ENCODE peak calls at places on chromosomes 13 and 19, in eight cellular contexts. One of them, this sample, is unnamed.
A peak's percentile ranks its signal among the peaks of the same experiment; 100 is the strongest.

GRCh38 chr13:108346376-108346775 is 76.9 kb downstream of the TNFSF13B start:
- DNase-seq in Peyer's patch: no peak
- DNase-seq in cardiac muscle cell: no peak
- DNase-seq in DND-41: no peak
- DNase-seq in endodermal cell: peak; percentile 63
- DNase-seq in breast epithelium: no peak
- DNase-seq in ascending aorta: no peak
- DNase-seq in PC-3: no peak
- DNase-seq in this sample: no peak

GRCh38 chr19:55384576-55385235 is 614 bp upstream of the TMEM238 start:
- DNase-seq in Peyer's patch: no peak
- DNase-seq in cardiac muscle cell: no peak
- DNase-seq in DND-41: peak; percentile 60
- DNase-seq in endodermal cell: peak; percentile 69
- DNase-seq in breast epithelium: no peak
- DNase-seq in ascending aorta: no peak
- DNase-seq in PC-3: no peak
- DNase-seq in this sample: no peak

GRCh38 chr13:112911883-112912282 is 57.1 kb upstream of the MCF2L start:
- DNase-seq in Peyer's patch: no peak
- DNase-seq in cardiac muscle cell: no peak
- DNase-seq in DND-41: no peak
- DNase-seq in endodermal cell: no peak
- DNase-seq in breast epithelium: no peak
- DNase-seq in ascending aorta: no peak
- DNase-seq in PC-3: no peak
- DNase-seq in this sample: no peak

GRCh38 chr19:29759359-29759758 is 44.3 kb upstream of the C19orf12 start:
- DNase-seq in Peyer's patch: no peak
- DNase-seq in cardiac muscle cell: no peak
- DNase-seq in DND-41: no peak
- DNase-seq in endodermal cell: no peak
- DNase-seq in breast epithelium: no peak
- DNase-seq in ascending aorta: no peak
- DNase-seq in PC-3: no peak
- DNase-seq in this sample: no peak

GRCh38 chr13:87671031-87671823 is at the start of gene SLITRK5:
- DNase-seq in Peyer's patch: peak; percentile 70
- DNase-seq in cardiac muscle cell: peak; percentile 83
- DNase-seq in DND-41: no peak
- DNase-seq in endodermal cell: peak; percentile 96
- DNase-seq in breast epithelium: peak; percentile 64
- DNase-seq in ascending aorta: peak; percentile 75
- DNase-seq in PC-3: peak; percentile 74
- DNase-seq in this sample: peak; percentile 67

GRCh38 chr13:33260168-33261098 is 25.1 kb downstream of the STARD13 start:
- DNase-seq in Peyer's patch: no peak
- DNase-seq in cardiac muscle cell: peak; percentile 35
- DNase-seq in DND-41: no peak
- DNase-seq in endodermal cell: no peak
- DNase-seq in breast epithelium: no peak
- DNase-seq in ascending aorta: no peak
- DNase-seq in PC-3: no peak
- DNase-seq in this sample: no peak

GRCh38 chr13:95524270-95524901 is 28.1 kb upstream of the CLDN10 start:
- DNase-seq in Peyer's patch: no peak
- DNase-seq in cardiac muscle cell: no peak
- DNase-seq in DND-41: no peak
- DNase-seq in endodermal cell: no peak
- DNase-seq in breast epithelium: no peak
- DNase-seq in ascending aorta: no peak
- DNase-seq in PC-3: peak; percentile 5
- DNase-seq in this sample: no peak

GRCh38 chr19:30217461-30217860 is 154.7 kb upstream of the ZNF536 start:
- DNase-seq in Peyer's patch: no peak
- DNase-seq in cardiac muscle cell: no peak
- DNase-seq in DND-41: no peak
- DNase-seq in endodermal cell: peak; percentile 26
- DNase-seq in breast epithelium: no peak
- DNase-seq in ascending aorta: no peak
- DNase-seq in PC-3: no peak
- DNase-seq in this sample: no peak

GRCh38 chr13:106649495-106649894 is 81.6 kb upstream of the ARGLU1 start:
- DNase-seq in Peyer's patch: peak; percentile 58
- DNase-seq in cardiac muscle cell: no peak
- DNase-seq in DND-41: no peak
- DNase-seq in endodermal cell: no peak
- DNase-seq in breast epithelium: no peak
- DNase-seq in ascending aorta: no peak
- DNase-seq in PC-3: peak; percentile 27
- DNase-seq in this sample: no peak

GRCh38 chr19:10670187-10670586 is 16.0 kb downstream of the ILF3 start:
- DNase-seq in Peyer's patch: no peak
- DNase-seq in cardiac muscle cell: no peak
- DNase-seq in DND-41: no peak
- DNase-seq in endodermal cell: no peak
- DNase-seq in breast epithelium: no peak
- DNase-seq in ascending aorta: no peak
- DNase-seq in PC-3: no peak
- DNase-seq in this sample: no peak

GRCh38 chr13:46668302-46668720 is 115.3 kb downstream of the LRCH1 start:
- DNase-seq in Peyer's patch: no peak
- DNase-seq in cardiac muscle cell: no peak
- DNase-seq in DND-41: no peak
- DNase-seq in endodermal cell: no peak
- DNase-seq in breast epithelium: no peak
- DNase-seq in ascending aorta: no peak
- DNase-seq in PC-3: peak; percentile 62
- DNase-seq in this sample: peak; percentile 35

GRCh38 chr13:113005076-113005865 is 36.3 kb downstream of the MCF2L start:
- DNase-seq in Peyer's patch: no peak
- DNase-seq in cardiac muscle cell: no peak
- DNase-seq in DND-41: peak; percentile 12
- DNase-seq in endodermal cell: no peak
- DNase-seq in breast epithelium: no peak
- DNase-seq in ascending aorta: no peak
- DNase-seq in PC-3: no peak
- DNase-seq in this sample: no peak

GRCh38 chr13:50374517-50374916 is 359.3 kb downstream of the KCNRG start:
- DNase-seq in Peyer's patch: no peak
- DNase-seq in cardiac muscle cell: no peak
- DNase-seq in DND-41: no peak
- DNase-seq in endodermal cell: no peak
- DNase-seq in breast epithelium: no peak
- DNase-seq in ascending aorta: no peak
- DNase-seq in PC-3: no peak
- DNase-seq in this sample: no peak

GRCh38 chr19:18208098-18208951 is 4.5 kb upstream of the RAB3A start:
- DNase-seq in Peyer's patch: peak; percentile 67
- DNase-seq in cardiac muscle cell: no peak
- DNase-seq in DND-41: peak; percentile 55
- DNase-seq in endodermal cell: peak; percentile 87
- DNase-seq in breast epithelium: no peak
- DNase-seq in ascending aorta: no peak
- DNase-seq in PC-3: peak; percentile 44
- DNase-seq in this sample: peak; percentile 44

GRCh38 chr13:103277099-103277498 is 210.9 kb upstream of the SLC10A2 start:
- DNase-seq in Peyer's patch: no peak
- DNase-seq in cardiac muscle cell: no peak
- DNase-seq in DND-41: no peak
- DNase-seq in endodermal cell: no peak
- DNase-seq in breast epithelium: no peak
- DNase-seq in ascending aorta: no peak
- DNase-seq in PC-3: no peak
- DNase-seq in this sample: no peak

GRCh38 chr13:59016250-59016649 is 1147.5 kb downstream of the DIAPH3 start:
- DNase-seq in Peyer's patch: no peak
- DNase-seq in cardiac muscle cell: peak; percentile 45
- DNase-seq in DND-41: no peak
- DNase-seq in endodermal cell: no peak
- DNase-seq in breast epithelium: no peak
- DNase-seq in ascending aorta: no peak
- DNase-seq in PC-3: no peak
- DNase-seq in this sample: no peak

GRCh38 chr13:29922896-29923295 is 72.5 kb upstream of the UBL3 start:
- DNase-seq in Peyer's patch: no peak
- DNase-seq in cardiac muscle cell: no peak
- DNase-seq in DND-41: no peak
- DNase-seq in endodermal cell: no peak
- DNase-seq in breast epithelium: no peak
- DNase-seq in ascending aorta: no peak
- DNase-seq in PC-3: peak; percentile 72
- DNase-seq in this sample: no peak

GRCh38 chr19:10695401-10696398 is 5.5 kb upstream of the QTRT1 start:
- DNase-seq in Peyer's patch: peak; percentile 96
- DNase-seq in cardiac muscle cell: peak; percentile 99
- DNase-seq in DND-41: peak; percentile 94
- DNase-seq in endodermal cell: peak; percentile 99
- DNase-seq in breast epithelium: peak; percentile 88
- DNase-seq in ascending aorta: peak; percentile 91
- DNase-seq in PC-3: peak; percentile 97
- DNase-seq in this sample: peak; percentile 93

GRCh38 chr19:46860125-46860845 is 512 bp upstream of the ARHGAP35 start:
- DNase-seq in Peyer's patch: peak; percentile 99
- DNase-seq in cardiac muscle cell: peak; percentile 98
- DNase-seq in DND-41: peak; percentile 100
- DNase-seq in endodermal cell: peak; percentile 99
- DNase-seq in breast epithelium: peak; percentile 98
- DNase-seq in ascending aorta: peak; percentile 99
- DNase-seq in PC-3: peak; percentile 94
- DNase-seq in this sample: peak; percentile 99

GRCh38 chr13:20398459-20398858 is 127.2 kb downstream of the CRYL1 start:
- DNase-seq in Peyer's patch: no peak
- DNase-seq in cardiac muscle cell: no peak
- DNase-seq in DND-41: no peak
- DNase-seq in endodermal cell: no peak
- DNase-seq in breast epithelium: no peak
- DNase-seq in ascending aorta: no peak
- DNase-seq in PC-3: no peak
- DNase-seq in this sample: no peak

GRCh38 chr13:19156013-19156825 is 25.4 kb downstream of the TUBA3C start:
- DNase-seq in Peyer's patch: no peak
- DNase-seq in cardiac muscle cell: no peak
- DNase-seq in DND-41: no peak
- DNase-seq in endodermal cell: no peak
- DNase-seq in breast epithelium: no peak
- DNase-seq in ascending aorta: no peak
- DNase-seq in PC-3: no peak
- DNase-seq in this sample: no peak

DNA sequence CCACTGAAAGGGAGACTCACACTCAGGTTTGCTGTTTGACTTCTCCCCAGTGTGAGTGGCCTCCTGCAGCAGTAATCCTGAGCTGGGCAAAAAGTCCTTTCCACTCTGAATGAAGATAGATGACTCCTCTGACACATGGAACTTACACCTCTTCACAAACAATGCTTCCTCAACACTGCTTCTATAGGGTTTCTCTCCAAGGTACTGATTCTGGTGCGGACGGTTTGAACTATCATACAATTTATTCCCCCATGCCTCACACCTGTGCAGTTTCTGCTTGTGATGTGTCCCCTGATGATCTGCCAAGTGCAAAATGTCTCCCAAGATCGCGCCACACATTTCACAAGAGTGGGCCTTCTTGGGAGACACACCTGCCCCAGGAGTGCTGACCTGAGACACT is 7.6 kb downstream of the ZNF418 start:
- DNase-seq in Peyer's patch: no peak
- DNase-seq in cardiac muscle cell: no peak
- DNase-seq in DND-41: no peak
- DNase-seq in endodermal cell: no peak
- DNase-seq in breast epithelium: no peak
- DNase-seq in ascending aorta: no peak
- DNase-seq in PC-3: no peak
- DNase-seq in this sample: no peak
- H3K9me3 ChIP-seq in Peyer's patch: no peaks in the 10 kb centered on the region
- H3K9me3 ChIP-seq in cardiac muscle cell: no peaks in the 10 kb centered on the region
- H3K9me3 ChIP-seq in DND-41: no peaks in the 10 kb centered on the region
- H3K9me3 ChIP-seq in endodermal cell: peaks cover 83% of the 10 kb centered on the region
- H3K9me3 ChIP-seq in breast epithelium: peaks cover 86% of the 10 kb centered on the region
- H3K9me3 ChIP-seq in ascending aorta: peaks cover 63% of the 10 kb centered on the region
- H3K9me3 ChIP-seq in PC-3: peaks cover 52% of the 10 kb centered on the region
- H3K9me3 ChIP-seq in this sample: peaks cover 96% of the 10 kb centered on the region

GRCh38 chr13:22193070-22193469 is 522.2 kb downstream of the FGF9 start:
- DNase-seq in Peyer's patch: no peak
- DNase-seq in cardiac muscle cell: no peak
- DNase-seq in DND-41: no peak
- DNase-seq in endodermal cell: no peak
- DNase-seq in breast epithelium: no peak
- DNase-seq in ascending aorta: no peak
- DNase-seq in PC-3: no peak
- DNase-seq in this sample: no peak
- H3K27ac ChIP-seq in Peyer's patch: no peak overlapping the region
- H3K27ac ChIP-seq in cardiac muscle cell: no peak overlapping the region
- H3K27ac ChIP-seq in DND-41: no peak overlapping the region
- H3K27ac ChIP-seq in endodermal cell: no peak overlapping the region
- H3K27ac ChIP-seq in breast epithelium: no peak overlapping the region
- H3K27ac ChIP-seq in ascending aorta: no peak overlapping the region
- H3K27ac ChIP-seq in PC-3: no peak overlapping the region
- H3K27ac ChIP-seq in this sample: no peak overlapping the region

DNA sequence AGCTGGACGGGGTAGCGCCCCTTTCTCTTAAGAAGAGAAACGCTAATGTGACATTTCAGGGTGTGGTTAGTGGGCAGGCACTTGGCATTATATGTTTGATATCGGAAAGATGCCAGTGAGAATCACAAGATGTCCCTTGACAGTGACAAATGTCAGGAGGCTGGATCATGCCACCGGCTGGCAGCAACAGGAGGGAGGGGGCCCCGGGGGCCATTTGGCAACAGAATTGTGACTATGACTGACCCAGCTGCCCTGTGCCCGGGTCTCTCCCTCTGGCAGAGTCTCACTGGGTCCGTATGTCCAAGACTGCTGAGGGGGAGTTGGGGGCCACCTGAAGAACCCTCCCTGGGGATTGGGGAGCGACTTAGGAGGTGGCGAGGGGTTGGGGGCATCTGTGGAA is 4.8 kb downstream of the DCAF15 start:
- DNase-seq in Peyer's patch: no peak
- DNase-seq in cardiac muscle cell: no peak
- DNase-seq in DND-41: no peak
- DNase-seq in endodermal cell: no peak
- DNase-seq in breast epithelium: no peak
- DNase-seq in ascending aorta: no peak
- DNase-seq in PC-3: no peak
- DNase-seq in this sample: no peak
- H3K36me3 ChIP-seq in Peyer's patch: peaks cover 78% of the 10 kb centered on the region
- H3K36me3 ChIP-seq in cardiac muscle cell: peaks cover 21% of the 10 kb centered on the region
- H3K36me3 ChIP-seq in DND-41: peaks cover 84% of the 10 kb centered on the region
- H3K36me3 ChIP-seq in endodermal cell: peaks cover 36% of the 10 kb centered on the region
- H3K36me3 ChIP-seq in breast epithelium: peaks cover 3% of the 10 kb centered on the region
- H3K36me3 ChIP-seq in ascending aorta: peaks cover 57% of the 10 kb centered on the region
- H3K36me3 ChIP-seq in PC-3: peaks cover 42% of the 10 kb centered on the region
- H3K36me3 ChIP-seq in this sample: peaks cover 76% of the 10 kb centered on the region

DNA sequence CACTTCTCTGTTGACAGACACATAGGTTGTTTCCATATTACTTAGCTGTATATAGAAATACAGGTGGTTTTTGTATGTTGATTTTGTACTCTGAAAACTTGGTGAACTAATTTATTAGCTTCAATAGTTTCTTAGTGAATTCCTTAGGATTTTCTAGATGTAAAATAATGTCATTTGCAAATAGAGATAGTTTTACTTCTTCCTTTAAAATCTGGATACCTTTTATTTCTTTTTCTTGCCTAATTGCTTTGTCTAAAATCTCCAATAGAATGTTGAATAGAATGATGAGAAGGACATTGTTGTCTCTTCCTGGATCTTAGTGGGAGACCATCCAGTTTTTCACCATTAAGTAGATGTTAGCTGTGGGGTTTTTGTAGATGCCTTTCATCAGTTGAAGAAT is 18.7 kb downstream of the RB1 start:
- DNase-seq in Peyer's patch: no peak
- DNase-seq in cardiac muscle cell: no peak
- DNase-seq in DND-41: no peak
- DNase-seq in endodermal cell: no peak
- DNase-seq in breast epithelium: no peak
- DNase-seq in ascending aorta: no peak
- DNase-seq in PC-3: no peak
- DNase-seq in this sample: no peak
- H3K9me3 ChIP-seq in Peyer's patch: no peaks in the 10 kb centered on the region
- H3K9me3 ChIP-seq in cardiac muscle cell: no peaks in the 10 kb centered on the region
- H3K9me3 ChIP-seq in DND-41: peaks cover 41% of the 10 kb centered on the region
- H3K9me3 ChIP-seq in endodermal cell: peaks cover 8% of the 10 kb centered on the region
- H3K9me3 ChIP-seq in breast epithelium: peaks cover 3% of the 10 kb centered on the region
- H3K9me3 ChIP-seq in ascending aorta: no peaks in the 10 kb centered on the region
- H3K9me3 ChIP-seq in PC-3: no peaks in the 10 kb centered on the region
- H3K9me3 ChIP-seq in this sample: peaks cover 23% of the 10 kb centered on the region